ENCODE peak calls at places on chromosomes 4 and X, in six cellular contexts. H, X, I, B, C and O are unnamed samples.

GRCh38 chr4:96630839-96631238 is 790.9 kb downstream of the PDHA2 start:
- DNase-seq in H (no peak), X (no peak), I (no peak), B (no peak), C (no peak), O (no peak)

GRCh38 chrX:123169247-123169901 is 14.7 kb upstream of the GRIA3 start:
- DNase-seq in H (no peak), X (no peak), I (peak), B (no peak), C (no peak), O (peak)

GRCh38 chrX:105190252-105190853 is 30.1 kb downstream of the TEX13A start:
- DNase-seq in H (peak), X (peak), I (peak), B (no peak), C (no peak), O (peak)

GRCh38 chrX:78106651-78106986 is 2.6 kb downstream of the PGK1 start:
- DNase-seq in H (no peak), X (no peak), I (no peak), B (no peak), C (no peak), O (no peak)

GRCh38 chrX:35380808-35381700 is 417.1 kb upstream of the MAGEB16 start:
- DNase-seq in H (no peak), X (peak), I (peak), B (no peak), C (no peak), O (no peak)

GRCh38 chr4:148444296-148445070 is 2.3 kb upstream of the NR3C2 start:
- DNase-seq in H (no peak), X (no peak), I (no peak), B (peak), C (peak), O (no peak)

GRCh38 chr4:129336457-129336856 is 240.5 kb downstream of the C4orf33 start:
- DNase-seq in H (no peak), X (no peak), I (no peak), B (no peak), C (no peak), O (no peak)

GRCh38 chr4:73721419-73721818 is 18.9 kb upstream of the CXCL8 start:
- DNase-seq in H (no peak), X (no peak), I (no peak), B (no peak), C (no peak), O (no peak)

GRCh38 chr4:48041535-48042137 is 25.1 kb downstream of the NIPAL1 start:
- DNase-seq in H (no peak), X (no peak), I (no peak), B (no peak), C (no peak), O (no peak)

GRCh38 chrX:138704101-138704500 is 7.4 kb downstream of the FGF13 start:
- DNase-seq in H (no peak), X (no peak), I (no peak), B (no peak), C (no peak), O (no peak)

GRCh38 chr4:158172558-158173258 is at the start of gene GASK1B:
- DNase-seq in H (peak), X (peak), I (peak), B (peak), C (no peak), O (peak)

GRCh38 chr4:172648471-172648870 is 520.1 kb upstream of the GALNT7 start:
- DNase-seq in H (no peak), X (no peak), I (no peak), B (no peak), C (no peak), O (no peak)